ENCODE peak calls at places on chromosomes 12 and 14, in nine cellular contexts. One of them, this sample, is unnamed.

GRCh38 chr12:77814361-77814760 is 16.3 kb upstream of the NAV3 start:
- DNase-seq in WTC11: no peak
- DNase-seq in lung: no peak
- DNase-seq in NCI-H2081: no peak
- DNase-seq in dermis blood vessel endothelial cell: no peak
- DNase-seq in activated CD4-positive, alpha-beta T cell treated with anti-CD3 and anti-CD28 coated beads for 1 hour: no peak
- DNase-seq in psoas muscle: no peak
- DNase-seq in nucleus accumbens: no peak
- DNase-seq in colonic mucosa: no peak
- DNase-seq in this sample: no peak

GRCh38 chr12:56160160-56160763 is 2.1 kb downstream of the MYL6 start:
- DNase-seq in WTC11: no peak
- DNase-seq in lung: no peak
- DNase-seq in NCI-H2081: no peak
- DNase-seq in dermis blood vessel endothelial cell: peak; percentile 83
- DNase-seq in activated CD4-positive, alpha-beta T cell treated with anti-CD3 and anti-CD28 coated beads for 1 hour: peak; percentile 45
- DNase-seq in psoas muscle: peak; percentile 49
- DNase-seq in nucleus accumbens: no peak
- DNase-seq in colonic mucosa: no peak
- DNase-seq in this sample: no peak

GRCh38 chr14:89973234-89973823 is 17.6 kb downstream of the TDP1 start:
- DNase-seq in WTC11: peak; percentile 76
- DNase-seq in lung: peak; percentile 69
- DNase-seq in NCI-H2081: peak; percentile 63
- DNase-seq in dermis blood vessel endothelial cell: peak; percentile 86
- DNase-seq in activated CD4-positive, alpha-beta T cell treated with anti-CD3 and anti-CD28 coated beads for 1 hour: no peak
- DNase-seq in psoas muscle: peak; percentile 74
- DNase-seq in nucleus accumbens: no peak
- DNase-seq in colonic mucosa: peak; percentile 59
- DNase-seq in this sample: peak; percentile 84

GRCh38 chr12:46523863-46524770 is 151.5 kb upstream of the SLC38A2 start:
- DNase-seq in WTC11: no peak
- DNase-seq in lung: no peak
- DNase-seq in NCI-H2081: no peak
- DNase-seq in dermis blood vessel endothelial cell: peak; percentile 80
- DNase-seq in activated CD4-positive, alpha-beta T cell treated with anti-CD3 and anti-CD28 coated beads for 1 hour: peak; percentile 34
- DNase-seq in psoas muscle: peak; percentile 23
- DNase-seq in nucleus accumbens: no peak
- DNase-seq in colonic mucosa: no peak
- DNase-seq in this sample: peak; percentile 55

GRCh38 chr12:68447807-68448138 is 115.6 kb upstream of the MDM1 start:
- DNase-seq in WTC11: no peak
- DNase-seq in lung: no peak
- DNase-seq in NCI-H2081: no peak
- DNase-seq in dermis blood vessel endothelial cell: no peak
- DNase-seq in activated CD4-positive, alpha-beta T cell treated with anti-CD3 and anti-CD28 coated beads for 1 hour: no peak
- DNase-seq in psoas muscle: no peak
- DNase-seq in nucleus accumbens: no peak
- DNase-seq in colonic mucosa: no peak
- DNase-seq in this sample: no peak

GRCh38 chr14:74426202-74426582 is at the start of gene SYNDIG1L:
- DNase-seq in WTC11: no peak
- DNase-seq in lung: no peak
- DNase-seq in NCI-H2081: no peak
- DNase-seq in dermis blood vessel endothelial cell: no peak
- DNase-seq in activated CD4-positive, alpha-beta T cell treated with anti-CD3 and anti-CD28 coated beads for 1 hour: no peak
- DNase-seq in psoas muscle: no peak
- DNase-seq in nucleus accumbens: no peak
- DNase-seq in colonic mucosa: no peak
- DNase-seq in this sample: no peak

GRCh38 chr14:51873221-51873893 is 12.9 kb downstream of the GNG2 start:
- DNase-seq in WTC11: no peak
- DNase-seq in lung: no peak
- DNase-seq in NCI-H2081: peak; percentile 62
- DNase-seq in dermis blood vessel endothelial cell: peak; percentile 91
- DNase-seq in activated CD4-positive, alpha-beta T cell treated with anti-CD3 and anti-CD28 coated beads for 1 hour: no peak
- DNase-seq in psoas muscle: no peak
- DNase-seq in nucleus accumbens: no peak
- DNase-seq in colonic mucosa: no peak
- DNase-seq in this sample: peak; percentile 58

GRCh38 chr12:12541782-12542181 is 20.9 kb downstream of the DUSP16 start:
- DNase-seq in WTC11: no peak
- DNase-seq in lung: no peak
- DNase-seq in NCI-H2081: no peak
- DNase-seq in dermis blood vessel endothelial cell: no peak
- DNase-seq in activated CD4-positive, alpha-beta T cell treated with anti-CD3 and anti-CD28 coated beads for 1 hour: no peak
- DNase-seq in psoas muscle: no peak
- DNase-seq in nucleus accumbens: no peak
- DNase-seq in colonic mucosa: no peak
- DNase-seq in this sample: no peak

GRCh38 chr12:4996714-4997113 is 47.0 kb upstream of the KCNA5 start:
- DNase-seq in WTC11: no peak
- DNase-seq in lung: no peak
- DNase-seq in NCI-H2081: no peak
- DNase-seq in dermis blood vessel endothelial cell: no peak
- DNase-seq in activated CD4-positive, alpha-beta T cell treated with anti-CD3 and anti-CD28 coated beads for 1 hour: no peak
- DNase-seq in psoas muscle: no peak
- DNase-seq in nucleus accumbens: no peak
- DNase-seq in colonic mucosa: no peak
- DNase-seq in this sample: no peak

GRCh38 chr12:125983094-125983783 is 918.0 kb downstream of the AACS start:
- DNase-seq in WTC11: no peak
- DNase-seq in lung: no peak
- DNase-seq in NCI-H2081: no peak
- DNase-seq in dermis blood vessel endothelial cell: no peak
- DNase-seq in activated CD4-positive, alpha-beta T cell treated with anti-CD3 and anti-CD28 coated beads for 1 hour: no peak
- DNase-seq in psoas muscle: no peak
- DNase-seq in nucleus accumbens: no peak
- DNase-seq in colonic mucosa: peak; percentile 35
- DNase-seq in this sample: peak; percentile 94

GRCh38 chr12:68119724-68120211 is 39.8 kb downstream of the IFNG start:
- DNase-seq in WTC11: no peak
- DNase-seq in lung: no peak
- DNase-seq in NCI-H2081: peak; percentile 41
- DNase-seq in dermis blood vessel endothelial cell: no peak
- DNase-seq in activated CD4-positive, alpha-beta T cell treated with anti-CD3 and anti-CD28 coated beads for 1 hour: no peak
- DNase-seq in psoas muscle: no peak
- DNase-seq in nucleus accumbens: no peak
- DNase-seq in colonic mucosa: no peak
- DNase-seq in this sample: no peak

GRCh38 chr12:59486827-59487226 is 109.0 kb upstream of the SLC16A7 start:
- DNase-seq in WTC11: no peak
- DNase-seq in lung: no peak
- DNase-seq in NCI-H2081: no peak
- DNase-seq in dermis blood vessel endothelial cell: no peak
- DNase-seq in activated CD4-positive, alpha-beta T cell treated with anti-CD3 and anti-CD28 coated beads for 1 hour: no peak
- DNase-seq in psoas muscle: no peak
- DNase-seq in nucleus accumbens: no peak
- DNase-seq in colonic mucosa: no peak
- DNase-seq in this sample: no peak

GRCh38 chr12:124485371-124485770 is 82.0 kb downstream of the NCOR2 start:
- DNase-seq in WTC11: no peak
- DNase-seq in lung: no peak
- DNase-seq in NCI-H2081: no peak
- DNase-seq in dermis blood vessel endothelial cell: no peak
- DNase-seq in activated CD4-positive, alpha-beta T cell treated with anti-CD3 and anti-CD28 coated beads for 1 hour: no peak
- DNase-seq in psoas muscle: no peak
- DNase-seq in nucleus accumbens: no peak
- DNase-seq in colonic mucosa: no peak
- DNase-seq in this sample: no peak

GRCh38 chr14:93103392-93104080 is 12.2 kb downstream of the ITPK1 start:
- DNase-seq in WTC11: no peak
- DNase-seq in lung: peak; percentile 51
- DNase-seq in NCI-H2081: no peak
- DNase-seq in dermis blood vessel endothelial cell: no peak
- DNase-seq in activated CD4-positive, alpha-beta T cell treated with anti-CD3 and anti-CD28 coated beads for 1 hour: peak; percentile 60
- DNase-seq in psoas muscle: peak; percentile 61
- DNase-seq in nucleus accumbens: no peak
- DNase-seq in colonic mucosa: peak; percentile 79
- DNase-seq in this sample: no peak